ENCODE peak calls at places on chromosomes 16 and 17, in six cellular contexts. Z, S, I, H, Q and D are unnamed samples.

GRCh38 chr17:27276653-27277156 is 17.2 kb upstream of the WSB1 start:
- DNase-seq in S (no peak), Q (no peak), I (no peak), Z (peak), H (peak), D (no peak)

GRCh38 chr17:2952174-2952845 is 111.1 kb downstream of the OR1D5 start:
- DNase-seq in I (peak), S (no peak), Z (no peak), H (no peak), Q (no peak), D (no peak)

GRCh38 chr17:75249564-75249963 is 11.8 kb downstream of the GGA3 start:
- DNase-seq in Q (no peak), I (no peak), S (no peak), Z (no peak), H (no peak), D (no peak)

GRCh38 chr16:81453091-81453728 is 8.6 kb downstream of the CMIP start:
- DNase-seq in Z (no peak), Q (no peak), H (no peak), S (no peak), I (no peak), D (no peak)

GRCh38 chr17:40779181-40779909 is 3.0 kb downstream of the KRT27 start:
- DNase-seq in H (no peak), S (no peak), I (peak), Q (no peak), Z (peak), D (peak)

GRCh38 chr16:595942-596735 is 6.3 kb downstream of the RAB40C start:
- DNase-seq in S (no peak), H (no peak), Z (no peak), Q (no peak), I (no peak), D (no peak)

GRCh38 chr16:81293909-81294802 is 20.6 kb upstream of the GAN start:
- DNase-seq in H (no peak), Q (no peak), Z (no peak), S (no peak), I (no peak), D (no peak)

GRCh38 chr17:40281663-40282062 is 6.0 kb upstream of the CDC6 start:
- DNase-seq in H (no peak), Q (no peak), Z (peak), I (no peak), S (no peak), D (no peak)

GRCh38 chr17:3685174-3685812 is 10.7 kb downstream of the P2RX5 start:
- DNase-seq in I (no peak), S (no peak), Q (no peak), H (no peak), Z (no peak), D (peak)

GRCh38 chr17:4739122-4740024 is at the start of the genes CXCL16 and ZMYND15:
- DNase-seq in Z (peak), H (no peak), S (no peak), I (no peak), Q (no peak), D (peak)

GRCh38 chr16:81319221-81319912 is 4.6 kb downstream of the GAN start:
- DNase-seq in Q (no peak), I (no peak), S (no peak), Z (no peak), H (no peak), D (peak)

GRCh38 chr16:964696-965395 is 5.9 kb downstream of the LMF1 start:
- DNase-seq in S (no peak), H (no peak), I (no peak), Z (no peak), Q (no peak), D (no peak)

GRCh38 chr17:29143894-29144293 is 36.3 kb downstream of the MYO18A start:
- DNase-seq in H (no peak), Z (no peak), I (peak), Q (no peak), S (no peak), D (no peak)

GRCh38 chr17:1153795-1154546 is 25.8 kb downstream of the ABR start:
- DNase-seq in Z (peak), Q (no peak), H (no peak), I (peak), S (no peak), D (peak)

GRCh38 chr16:75621170-75621477 is 2.0 kb downstream of the ADAT1 start:
- DNase-seq in I (peak), Q (no peak), S (no peak), H (no peak), Z (no peak), D (peak)

GRCh38 chr16:86229866-86230656 is 280.3 kb upstream of the FOXF1 start:
- DNase-seq in I (no peak), Z (no peak), S (no peak), H (no peak), Q (no peak), D (no peak)

GRCh38 chr16:69921125-69921524 is 30.0 kb upstream of the CLEC18A start:
- DNase-seq in H (no peak), Z (no peak), S (no peak), I (no peak), Q (no peak), D (no peak)

GRCh38 chr17:70989301-70989700 is 820.0 kb downstream of the KCNJ2 start:
- DNase-seq in S (no peak), H (no peak), Z (no peak), Q (no peak), I (no peak), D (no peak)

GRCh38 chr17:20955437-20956323 is 87.1 kb downstream of the USP22 start:
- DNase-seq in Z (no peak), H (no peak), Q (no peak), S (no peak), I (peak), D (no peak)

GRCh38 chr17:4420692-4421131 is 13.0 kb upstream of the SPNS3 start:
- DNase-seq in Q (peak), S (peak), I (peak), Z (peak), H (no peak), D (peak)

GRCh38 chr16:149024-149675 is 3.3 kb upstream of the HBZ start:
- DNase-seq in S (no peak), Q (no peak), I (no peak), H (no peak), Z (no peak), D (no peak)

GRCh38 chr17:49766918-49767530 is 3.1 kb upstream of the FAM117A start:
- DNase-seq in S (no peak), Q (no peak), I (no peak), Z (no peak), H (no peak), D (no peak)

GRCh38 chr16:67833035-67833417 is 9.1 kb upstream of the THAP11 start:
- DNase-seq in Z (no peak), I (no peak), Q (no peak), S (no peak), H (no peak), D (peak)
- TF ChIP-seq ATF3 in Z (no peak), I (no peak), Q (no peak), S (no peak), H (no peak), D (no peak)

DNA sequence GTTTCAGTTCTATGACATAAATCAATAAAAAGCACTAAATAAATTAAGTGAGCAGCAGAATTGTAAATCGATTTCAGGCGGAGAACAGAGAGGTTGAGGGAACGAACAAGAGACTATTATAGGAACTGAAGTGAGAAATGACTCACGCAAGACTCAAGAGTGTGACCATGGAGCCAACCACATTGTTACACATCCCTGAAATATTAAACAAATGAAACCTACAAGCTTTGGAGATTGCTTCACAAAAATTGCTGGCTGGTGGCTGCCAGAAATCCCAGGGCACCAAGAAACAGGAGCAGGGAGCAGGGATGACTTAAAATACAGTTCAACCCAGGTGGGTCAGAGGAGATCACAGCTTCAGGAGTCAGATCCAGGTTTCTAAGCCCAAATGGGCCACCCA is 111.8 kb downstream of the GSG1L start:
- DNase-seq in Z (no peak), H (no peak), Q (no peak), I (no peak), S (no peak), D (no peak)
- TF ChIP-seq ATF3 in Z (no peak), H (no peak), Q (no peak), I (no peak), S (no peak), D (no peak)

GRCh38 chr17:44094701-44095387 is 24.3 kb downstream of the G6PC3 start:
- DNase-seq in Q (no peak), H (no peak), I (no peak), Z (no peak), S (no peak), D (no peak)

GRCh38 chr17:44095388-44095646 is 24.8 kb downstream of the G6PC3 start:
- DNase-seq in Q (no peak), Z (no peak), H (no peak), S (no peak), I (no peak), D (peak)

GRCh38 chr17:44093231-44093900 is 22.8 kb downstream of the G6PC3 start:
- DNase-seq in Q (no peak), H (no peak), I (no peak), Z (no peak), S (no peak), D (no peak)

GRCh38 chr17:44095647-44096496 is 25.3 kb downstream of the G6PC3 start:
- DNase-seq in Q (no peak), Z (peak), S (no peak), H (peak), I (peak), D (peak)

DNA sequence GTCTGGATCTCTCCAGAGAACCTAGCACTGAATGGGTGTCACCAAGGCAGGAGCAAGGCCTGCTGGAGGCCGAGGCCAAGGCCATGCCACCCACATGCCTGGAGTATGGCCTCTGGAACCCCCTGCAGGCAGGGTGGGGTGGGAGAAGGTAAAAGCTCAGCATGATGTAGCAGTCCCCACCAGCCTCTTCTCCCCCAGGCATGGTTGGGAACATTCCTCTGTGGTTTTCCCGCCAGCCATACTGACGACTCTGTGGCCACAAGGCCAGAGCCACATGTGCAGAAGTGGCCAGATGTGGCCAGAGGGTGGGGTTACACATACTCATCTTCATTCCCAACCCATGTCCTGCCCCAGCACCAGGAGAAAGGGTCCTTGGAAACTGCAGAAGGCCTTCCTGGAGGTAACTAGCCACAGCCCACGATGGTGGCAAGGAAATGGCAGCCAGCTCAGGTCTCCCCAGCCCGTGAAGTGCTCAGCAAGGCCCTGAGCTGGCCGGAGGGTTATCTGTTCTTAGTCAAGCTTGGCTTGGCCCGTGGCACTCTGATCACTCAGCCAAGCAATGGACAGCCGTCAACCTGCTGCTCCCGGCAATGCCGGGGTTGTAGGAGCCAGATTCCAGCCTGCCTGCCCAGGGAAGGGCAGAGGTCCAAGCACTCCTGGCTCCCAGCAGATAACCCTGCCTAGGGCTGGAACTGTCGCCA is 26.2 kb downstream of the HDAC5 start:
- DNase-seq in Q (no peak), Z (no peak), H (no peak), S (no peak), I (peak), D (peak)
- TF ChIP-seq ATF3 in Q (no peak), Z (no peak), H (no peak), S (no peak), I (no peak), D (no peak)

GRCh38 chr16:47979783-47980182 is 176.0 kb downstream of the ABCC12 start:
- DNase-seq in H (no peak), Z (no peak), I (no peak), S (no peak), Q (no peak), D (no peak)
- TF ChIP-seq ATF3 in H (no peak), Z (no peak), I (no peak), S (no peak), Q (no peak), D (no peak)

GRCh38 chr17:8272421-8272820 is 16.0 kb upstream of the RANGRF start:
- DNase-seq in S (no peak), Z (no peak), Q (no peak), H (no peak), I (no peak), D (no peak)

GRCh38 chr17:8273884-8274444 is 14.5 kb upstream of the RANGRF start:
- DNase-seq in I (peak), Q (no peak), H (no peak), S (no peak), Z (no peak), D (no peak)

GRCh38 chr17:8282345-8282744 is 6.1 kb upstream of the RANGRF start:
- DNase-seq in Q (no peak), S (no peak), Z (no peak), I (no peak), H (no peak), D (no peak)

GRCh38 chr17:8275421-8276290 is 12.8 kb upstream of the RANGRF start:
- DNase-seq in Q (no peak), Z (no peak), H (no peak), I (no peak), S (no peak), D (no peak)

GRCh38 chr17:8277317-8277716 is 11.2 kb upstream of the RANGRF start:
- DNase-seq in Q (no peak), H (no peak), I (no peak), S (no peak), Z (no peak), D (no peak)
- TF ChIP-seq ATF3 in Q (no peak), H (no peak), I (no peak), S (no peak), Z (no peak), D (no peak)

DNA sequence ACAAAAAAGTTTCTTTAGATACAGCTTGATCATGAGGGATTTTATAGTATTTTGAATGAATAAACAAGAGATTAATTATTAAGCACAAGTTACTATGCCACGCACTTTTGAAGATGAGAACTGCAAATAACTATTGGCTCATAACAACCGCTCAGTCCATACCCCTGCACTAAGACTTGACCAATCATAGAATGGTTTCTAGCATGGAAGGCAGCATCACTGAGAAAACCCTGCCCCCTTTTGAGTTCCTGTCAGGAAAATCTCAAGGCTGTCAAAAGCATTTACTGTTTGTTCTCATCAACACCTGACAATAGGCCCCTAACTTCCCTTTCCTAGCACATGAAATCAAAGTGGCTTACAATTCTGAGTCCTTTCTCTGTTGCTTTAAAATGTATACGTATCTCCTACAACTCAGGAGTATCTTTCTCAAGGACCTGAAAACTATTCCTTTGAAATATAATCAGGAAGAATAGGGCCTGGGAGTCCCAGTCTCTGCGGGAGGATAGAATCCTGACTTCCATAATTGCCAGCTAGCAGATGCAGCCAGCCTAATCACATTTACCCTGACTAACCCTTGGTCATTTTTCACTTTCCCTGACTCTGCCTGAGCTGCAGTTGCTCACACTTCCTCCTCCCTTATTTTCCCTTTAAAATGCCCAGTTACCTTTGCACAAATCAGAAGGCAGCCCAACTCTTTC is 9.0 kb upstream of the MMD start:
- DNase-seq in Q (no peak), S (no peak), I (no peak), H (no peak), Z (no peak), D (no peak)
- TF ChIP-seq ATF3 in Q (no peak), S (no peak), I (no peak), H (no peak), Z (no peak), D (no peak)

DNA sequence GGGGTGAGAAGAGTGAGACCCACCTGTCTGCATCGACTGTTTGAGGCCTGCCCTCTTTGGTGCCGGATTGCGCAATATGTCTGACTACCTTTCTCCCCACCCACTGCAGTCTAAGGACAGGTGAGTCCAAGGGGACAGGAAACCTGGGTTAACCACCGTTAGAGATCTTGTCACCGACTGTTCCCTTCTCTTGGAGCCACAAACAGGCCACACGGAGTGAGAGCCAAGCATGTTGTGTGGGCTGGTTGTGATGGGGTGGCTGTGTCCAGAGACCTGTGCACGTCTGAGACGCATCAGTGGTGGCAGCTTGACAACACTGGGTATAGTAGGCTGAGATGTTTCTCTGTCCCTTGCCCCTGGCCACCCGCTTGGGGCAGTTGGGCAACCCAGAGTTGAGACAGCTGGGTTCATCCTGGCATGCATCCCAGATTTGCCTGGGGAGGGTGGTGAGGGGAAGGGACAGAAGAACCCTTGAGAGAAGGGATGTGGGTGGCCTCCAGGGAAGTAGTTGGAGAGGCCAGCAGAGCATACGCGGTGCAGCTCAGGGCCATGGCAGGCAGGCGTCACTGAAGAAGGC is 21.4 kb downstream of the MPRIP start:
- DNase-seq in I (no peak), S (no peak), Z (no peak), Q (no peak), H (no peak), D (no peak)
- TF ChIP-seq ATF3 in I (no peak), S (no peak), Z (no peak), Q (no peak), H (no peak), D (no peak)

GRCh38 chr17:69978056-69978646 is 96.9 kb upstream of the KCNJ16 start:
- DNase-seq in S (no peak), H (no peak), I (no peak), Z (no peak), Q (no peak), D (no peak)
- TF ChIP-seq ATF3 in S (no peak), H (no peak), I (no peak), Z (no peak), Q (no peak), D (no peak)

DNA sequence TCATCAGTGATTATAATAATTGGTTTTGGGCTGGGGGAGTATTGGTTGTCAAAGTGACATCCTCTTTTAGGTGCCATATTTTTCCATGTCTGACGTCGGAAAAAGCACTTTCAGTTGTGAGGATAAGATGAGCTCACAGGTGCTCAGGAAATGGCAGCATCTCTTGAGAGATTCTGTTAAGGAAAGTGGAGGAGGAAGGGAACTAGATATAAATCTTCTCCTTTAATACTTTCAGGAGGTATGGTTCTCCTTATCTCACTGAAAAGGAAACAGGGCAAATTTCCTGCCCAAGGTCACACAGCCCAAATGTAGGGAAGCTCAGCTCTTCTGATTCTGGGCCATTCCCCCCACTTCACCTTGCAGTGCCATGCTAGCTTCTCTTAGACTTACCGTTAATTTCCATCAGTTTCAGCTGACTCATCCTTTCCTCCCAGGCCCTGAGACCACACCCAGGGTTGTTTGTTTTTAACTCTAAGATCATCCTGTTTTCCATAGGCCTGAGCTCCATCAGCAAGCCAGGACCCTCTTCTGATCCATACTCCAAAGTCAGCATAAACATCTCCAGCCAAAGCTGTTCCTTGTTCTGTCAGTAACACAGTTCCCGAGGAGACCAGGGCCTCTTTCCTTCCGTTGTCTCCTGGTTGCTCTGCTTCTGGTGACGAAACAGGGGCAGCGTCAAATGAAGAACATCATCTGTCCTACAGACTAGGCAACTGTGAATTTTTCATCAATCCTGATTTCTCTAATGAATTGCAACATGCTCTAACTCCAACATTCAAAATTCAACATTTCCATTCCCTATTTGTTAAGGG is 83.7 kb upstream of the HNF1B start:
- DNase-seq in Z (no peak), H (no peak), I (no peak), Q (no peak), S (no peak), D (peak)
- TF ChIP-seq ATF3 in Z (no peak), H (no peak), I (no peak), Q (no peak), S (no peak), D (no peak)

GRCh38 chr17:81490599-81490992 is 22.0 kb downstream of the ACTG1 start:
- DNase-seq in I (no peak), Q (no peak), Z (no peak), H (no peak), S (no peak), D (no peak)
- TF ChIP-seq ATF3 in I (no peak), Q (no peak), Z (no peak), H (no peak), S (no peak), D (no peak)